ENCODE peak calls at places on chromosomes 3 and 15, in seven cellular contexts. J is pancreas, V is Caco-2, Z is dorsolateral prefrontal cortex, Q is psoas muscle, G is PC-9, S is neural progenitor cell. U is an unnamed sample.

GRCh38 chr3:37492468-37492867 is 318.1 kb upstream of the LRRFIP2 start:
- DNase-seq in J (no peak), V (no peak), Z (no peak), Q (no peak), G (no peak), S (no peak), U (no peak)

GRCh38 chr3:156675744-156676466 is 1.5 kb downstream of the TIPARP start:
- DNase-seq in J (peak), V (no peak), Z (no peak), Q (peak), G (peak), S (no peak), U (peak)

GRCh38 chr3:170473358-170473757 is 54.7 kb downstream of the CLDN11 start:
- DNase-seq in J (no peak), V (no peak), Z (no peak), Q (no peak), G (no peak), S (no peak), U (no peak)

GRCh38 chr3:163384383-163384782 is 1693.9 kb downstream of the SI start:
- DNase-seq in J (no peak), V (no peak), Z (no peak), Q (no peak), G (no peak), S (no peak), U (no peak)

GRCh38 chr3:6449099-6449498 is 411.8 kb upstream of the GRM7 start:
- DNase-seq in J (no peak), V (no peak), Z (no peak), Q (no peak), G (no peak), S (no peak), U (no peak)

GRCh38 chr15:41789237-41789636 is 15.0 kb downstream of the MAPKBP1 start:
- DNase-seq in J (no peak), V (no peak), Z (no peak), Q (no peak), G (no peak), S (no peak), U (no peak)

GRCh38 chr3:65914032-65914739 is 124.5 kb downstream of the MAGI1 start:
- DNase-seq in J (no peak), V (peak), Z (no peak), Q (no peak), G (no peak), S (peak), U (no peak)

GRCh38 chr3:187516446-187516845 is 148.3 kb downstream of the RTP4 start:
- DNase-seq in J (no peak), V (no peak), Z (no peak), Q (no peak), G (no peak), S (no peak), U (no peak)

GRCh38 chr15:90607361-90607760 is 77.6 kb downstream of the CRTC3 start:
- DNase-seq in J (no peak), V (no peak), Z (no peak), Q (no peak), G (no peak), S (no peak), U (no peak)

GRCh38 chr15:51255533-51255932 is 82.9 kb downstream of the CYP19A1 start:
- DNase-seq in J (peak), V (no peak), Z (no peak), Q (no peak), G (no peak), S (no peak), U (no peak)

GRCh38 chr15:85741662-85742061 is 53.1 kb downstream of the KLHL25 start:
- DNase-seq in J (no peak), V (no peak), Z (no peak), Q (no peak), G (no peak), S (no peak), U (no peak)

GRCh38 chr3:72375237-72376154 is 472.7 kb downstream of the SHQ1 start:
- DNase-seq in J (no peak), V (no peak), Z (no peak), Q (no peak), G (no peak), S (no peak), U (no peak)

GRCh38 chr15:87634361-87634760 is 622.2 kb downstream of the NTRK3 start:
- DNase-seq in J (no peak), V (no peak), Z (no peak), Q (no peak), G (no peak), S (no peak), U (no peak)

GRCh38 chr15:75368689-75369239 is 357 bp upstream of the MAN2C1 start:
- DNase-seq in J (no peak), V (no peak), Z (no peak), Q (no peak), G (no peak), S (no peak), U (peak)

GRCh38 chr15:89024418-89024817 is 63.8 kb upstream of the ABHD2 start:
- DNase-seq in J (no peak), V (no peak), Z (no peak), Q (no peak), G (no peak), S (no peak), U (no peak)

GRCh38 chr3:155407971-155408370 is 114.5 kb upstream of the STRIT1 start:
- DNase-seq in J (no peak), V (no peak), Z (no peak), Q (no peak), G (no peak), S (no peak), U (peak)

GRCh38 chr3:48472673-48472922 is 26.1 kb downstream of the ATRIP start:
- DNase-seq in J (peak), V (peak), Z (no peak), Q (no peak), G (peak), S (no peak), U (no peak)

GRCh38 chr15:62975515-62975914 is 67.0 kb upstream of the TPM1 start:
- DNase-seq in J (no peak), V (no peak), Z (no peak), Q (no peak), G (no peak), S (peak), U (no peak)

GRCh38 chr3:99637381-99638111 is 848 bp upstream of the COL8A1 start:
- DNase-seq in J (no peak), V (no peak), Z (no peak), Q (no peak), G (peak), S (peak), U (peak)

GRCh38 chr3:48997714-48998637 is 7.9 kb downstream of the P4HTM start:
- DNase-seq in J (no peak), V (no peak), Z (peak), Q (no peak), G (no peak), S (peak), U (no peak)

GRCh38 chr3:159830523-159831151 is 158.0 kb upstream of the IL12A start:
- DNase-seq in J (no peak), V (no peak), Z (no peak), Q (no peak), G (no peak), S (no peak), U (peak)

GRCh38 chr3:46585799-46586693 is 19.9 kb upstream of the LRRC2 start:
- DNase-seq in J (no peak), V (peak), Z (no peak), Q (no peak), G (no peak), S (no peak), U (no peak)

GRCh38 chr15:51720201-51720995 is 17.1 kb downstream of the LYSMD2 start:
- DNase-seq in J (no peak), V (peak), Z (no peak), Q (no peak), G (no peak), S (no peak), U (no peak)

GRCh38 chr3:136960838-136961836 is 3.4 kb downstream of the IL20RB start:
- DNase-seq in J (no peak), V (no peak), Z (no peak), Q (no peak), G (peak), S (no peak), U (peak)

GRCh38 chr15:52746162-52746721 is 43.9 kb downstream of the ONECUT1 start:
- DNase-seq in J (no peak), V (no peak), Z (no peak), Q (no peak), G (no peak), S (no peak), U (no peak)

GRCh38 chr3:106728315-106728821 is 648.9 kb upstream of the CCDC54 start:
- DNase-seq in J (no peak), V (no peak), Z (no peak), Q (no peak), G (peak), S (no peak), U (peak)

GRCh38 chr3:105304487-105304886 is 62.2 kb upstream of the ALCAM start:
- DNase-seq in J (no peak), V (no peak), Z (no peak), Q (no peak), G (no peak), S (no peak), U (no peak)

GRCh38 chr15:67097893-67098740 is 32.7 kb downstream of the SMAD3 start:
- DNase-seq in J (no peak), V (no peak), Z (no peak), Q (peak), G (no peak), S (no peak), U (peak)

GRCh38 chr3:171901615-171902312 is 58.6 kb downstream of the TMEM212 start:
- DNase-seq in J (no peak), V (peak), Z (no peak), Q (no peak), G (no peak), S (no peak), U (peak)

GRCh38 chr3:61562042-61562809 is 855 bp downstream of the PTPRG start:
- DNase-seq in J (peak), V (peak), Z (no peak), Q (peak), G (no peak), S (peak), U (no peak)

GRCh38 chr15:25596644-25597562 is 158.1 kb upstream of the UBE3A start:
- DNase-seq in J (no peak), V (no peak), Z (no peak), Q (no peak), G (no peak), S (no peak), U (no peak)

GRCh38 chr3:152183473-152183872 is 85.3 kb upstream of the MBNL1 start:
- DNase-seq in J (no peak), V (peak), Z (peak), Q (no peak), G (no peak), S (peak), U (peak)

GRCh38 chr3:184672335-184672734 is 39.5 kb downstream of the MAGEF1 start:
- DNase-seq in J (no peak), V (no peak), Z (no peak), Q (no peak), G (no peak), S (no peak), U (no peak)

GRCh38 chr3:112464264-112464663 is 35.0 kb downstream of the BTLA start:
- DNase-seq in J (no peak), V (no peak), Z (no peak), Q (no peak), G (no peak), S (no peak), U (no peak)

GRCh38 chr3:121883507-121883906 is 10.7 kb upstream of the SLC15A2 start:
- DNase-seq in J (no peak), V (peak), Z (no peak), Q (no peak), G (peak), S (peak), U (no peak)

DNA sequence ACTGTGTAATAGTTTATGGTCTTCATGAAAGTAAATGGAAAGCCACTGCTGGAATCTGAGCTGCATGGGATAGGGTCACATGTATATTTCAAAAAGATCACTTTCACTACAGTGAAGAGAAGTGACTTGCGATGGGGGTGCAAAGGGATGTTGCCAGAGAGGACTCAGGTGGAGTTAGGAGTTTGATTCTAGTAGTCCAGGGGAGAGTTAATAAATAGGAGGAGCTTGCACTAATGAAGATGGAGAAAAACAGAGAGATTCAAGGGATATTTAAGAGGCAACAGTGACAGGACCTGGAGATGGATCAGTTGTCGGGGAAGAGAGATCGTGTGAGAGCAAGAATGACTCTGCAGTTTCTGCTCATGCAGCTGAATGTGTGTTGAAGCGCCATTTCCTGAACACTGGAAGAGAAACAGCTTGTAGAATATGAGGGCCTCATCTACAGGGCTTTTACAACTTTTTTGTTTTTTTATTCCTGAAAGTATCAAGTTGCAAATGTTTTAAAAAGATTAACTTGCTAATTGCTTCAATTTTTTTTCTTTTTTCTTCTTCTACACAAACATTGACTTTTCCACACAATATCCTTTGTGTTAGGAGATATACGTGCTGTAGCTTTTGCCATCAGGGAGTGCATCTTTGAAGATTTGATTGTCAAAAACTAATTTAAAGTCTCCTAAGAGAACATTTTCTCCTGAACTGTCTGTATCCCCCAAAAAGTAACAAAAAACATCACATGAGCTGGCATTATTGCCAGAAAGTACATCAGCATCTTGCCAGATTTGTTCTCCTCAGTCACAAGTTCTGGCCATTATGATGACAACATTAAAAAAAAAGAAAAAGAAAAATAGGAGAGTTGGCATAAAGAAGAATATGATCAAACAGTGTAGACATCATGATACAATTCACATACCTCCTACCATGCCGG is 37.5 kb downstream of the SETMAR start:
- DNase-seq in J (no peak), V (no peak), Z (no peak), Q (no peak), G (no peak), S (no peak), U (no peak)
- TF ChIP-seq CTCF in J (no peak), V (no peak), Z (no peak), Q (no peak), G (no peak), S (no peak), U (no peak)

GRCh38 chr15:40094156-40094555 is 14.5 kb downstream of the BMF start:
- DNase-seq in J (no peak), V (no peak), Z (no peak), Q (no peak), G (no peak), S (no peak), U (no peak)

GRCh38 chr15:40093224-40093842 is 15.3 kb downstream of the BMF start:
- DNase-seq in J (no peak), V (no peak), Z (no peak), Q (no peak), G (peak), S (no peak), U (peak)

GRCh38 chr15:40097096-40097967 is 11.3 kb downstream of the BMF start:
- DNase-seq in J (no peak), V (no peak), Z (no peak), Q (no peak), G (no peak), S (no peak), U (no peak)

GRCh38 chr15:40096094-40096876 is 12.4 kb downstream of the BMF start:
- DNase-seq in J (no peak), V (no peak), Z (no peak), Q (no peak), G (no peak), S (no peak), U (no peak)

GRCh38 chr15:40095381-40096093 is 13.1 kb downstream of the BMF start:
- DNase-seq in J (peak), V (no peak), Z (no peak), Q (no peak), G (no peak), S (no peak), U (no peak)
- H3K4me3 ChIP-seq in J (no peak), V (no peak), Z (no peak), Q (no peak), G (no peak), S (no peak), U (no peak)

GRCh38 chr3:190323241-190323617 is 983 bp upstream of the CLDN1 start:
- DNase-seq in J (no peak), V (no peak), Z (no peak), Q (no peak), G (no peak), S (no peak), U (no peak)

GRCh38 chr3:190320594-190321362 is 1.5 kb downstream of the CLDN1 start:
- DNase-seq in J (no peak), V (no peak), Z (no peak), Q (no peak), G (peak), S (no peak), U (no peak)

GRCh38 chr3:190319660-190320059 is 2.6 kb downstream of the CLDN1 start:
- DNase-seq in J (peak), V (no peak), Z (no peak), Q (no peak), G (peak), S (no peak), U (no peak)

GRCh38 chr3:190322604-190323240 is 476 bp upstream of the CLDN1 start:
- DNase-seq in J (no peak), V (no peak), Z (no peak), Q (no peak), G (no peak), S (no peak), U (peak)

DNA sequence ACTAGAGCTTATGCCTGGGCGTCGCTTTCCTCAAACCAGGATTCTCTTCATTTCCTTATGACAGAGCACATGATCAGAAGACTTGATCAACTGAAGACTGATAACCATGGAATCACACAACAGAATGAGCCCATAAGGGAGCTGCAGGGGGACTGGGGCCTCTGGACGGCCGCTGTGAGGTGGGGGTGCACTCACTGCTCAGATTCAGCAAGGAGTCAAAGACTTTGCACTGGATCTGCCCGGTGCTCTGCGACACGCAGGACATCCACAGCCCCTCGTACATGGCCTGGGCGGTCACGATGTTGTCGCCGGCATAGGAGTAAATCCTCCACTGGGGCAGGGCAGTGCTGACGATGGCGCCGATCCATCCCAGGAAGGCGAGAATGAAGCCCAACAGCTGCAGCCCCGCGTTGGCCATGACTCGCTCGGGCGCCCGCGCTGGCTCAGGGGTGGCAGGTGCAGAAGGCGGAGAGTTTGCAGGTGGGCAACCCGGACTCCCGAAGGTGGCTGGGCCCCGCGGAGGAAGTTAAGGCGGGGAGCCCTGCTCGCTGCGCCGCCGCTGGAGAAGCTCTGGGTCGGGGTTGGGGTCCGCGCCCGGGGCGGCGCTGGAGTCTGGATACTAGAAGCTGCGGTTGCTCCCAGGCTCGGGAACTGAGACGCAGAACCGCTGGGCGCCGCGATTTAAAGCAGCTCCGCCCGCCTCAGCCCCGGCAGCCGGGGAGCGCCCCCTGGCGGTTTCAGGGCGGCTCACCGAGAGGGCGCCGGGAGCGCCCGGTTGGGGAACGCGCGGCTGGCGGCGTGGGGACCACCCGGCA is at the start of gene CLDN1:
- DNase-seq in J (peak), V (peak), Z (peak), Q (peak), G (peak), S (peak), U (peak)
- TF ChIP-seq CTCF in J (peak), V (peak), Z (peak), Q (peak), G (peak), S (peak), U (peak)

GRCh38 chr3:101825904-101826445 is 23.3 kb upstream of the NFKBIZ start:
- DNase-seq in J (no peak), V (no peak), Z (no peak), Q (no peak), G (no peak), S (no peak), U (peak)

GRCh38 chr3:101829066-101829830 is 20.1 kb upstream of the NFKBIZ start:
- DNase-seq in J (peak), V (no peak), Z (no peak), Q (peak), G (no peak), S (peak), U (peak)

GRCh38 chr3:101829878-101830277 is 19.4 kb upstream of the NFKBIZ start:
- DNase-seq in J (no peak), V (no peak), Z (no peak), Q (no peak), G (no peak), S (no peak), U (no peak)

GRCh38 chr3:101827211-101828174 is 21.8 kb upstream of the NFKBIZ start:
- DNase-seq in J (peak), V (peak), Z (peak), Q (peak), G (peak), S (peak), U (peak)

GRCh38 chr3:101828289-101828688 is 21.0 kb upstream of the NFKBIZ start:
- DNase-seq in J (no peak), V (no peak), Z (no peak), Q (no peak), G (no peak), S (no peak), U (no peak)
- H3K4me3 ChIP-seq in J (peak), V (peak), Z (peak), Q (peak), G (peak), S (peak), U (peak)

GRCh38 chr3:124576565-124577493 is 153.4 kb upstream of the UMPS start:
- DNase-seq in J (no peak), V (no peak), Z (no peak), Q (no peak), G (no peak), S (no peak), U (no peak)
- TF ChIP-seq CTCF in J (no peak), V (no peak), Z (no peak), Q (no peak), G (no peak), S (no peak), U (no peak)

GRCh38 chr3:32455609-32456428 is 46.8 kb downstream of the CMTM6 start:
- DNase-seq in J (no peak), V (no peak), Z (no peak), Q (no peak), G (no peak), S (no peak), U (no peak)

GRCh38 chr3:32457971-32458471 is 44.6 kb downstream of the CMTM6 start:
- DNase-seq in J (no peak), V (no peak), Z (no peak), Q (no peak), G (no peak), S (no peak), U (no peak)

GRCh38 chr3:32456429-32457130 is 46.1 kb downstream of the CMTM6 start:
- DNase-seq in J (no peak), V (no peak), Z (no peak), Q (no peak), G (no peak), S (no peak), U (no peak)

GRCh38 chr3:32459474-32459873 is 43.2 kb downstream of the CMTM6 start:
- DNase-seq in J (no peak), V (no peak), Z (no peak), Q (no peak), G (no peak), S (no peak), U (no peak)

GRCh38 chr3:32460031-32460749 is 42.5 kb downstream of the CMTM6 start:
- DNase-seq in J (no peak), V (no peak), Z (no peak), Q (no peak), G (no peak), S (peak), U (no peak)
- H3K4me3 ChIP-seq in J (no peak), V (no peak), Z (no peak), Q (no peak), G (no peak), S (peak), U (no peak)